ENCODE peak calls at places on chromosomes 2 and 18, in eight cellular contexts. R, Z, O, Q, T, F, W and B are unnamed samples.

GRCh38 chr18:45353530-45353929 is 261.7 kb upstream of the SLC14A2 start:
- DNase-seq in R (no peak), Z (peak), O (no peak), Q (no peak), T (no peak), F (no peak), W (peak), B (no peak)

GRCh38 chr2:174247474-174248186 is 702 bp downstream of the OLA1 start:
- DNase-seq in R (no peak), Z (peak), O (peak), Q (no peak), T (no peak), F (no peak), W (peak), B (no peak)

GRCh38 chr18:78642561-78643398 is 336.8 kb upstream of the SALL3 start:
- DNase-seq in R (no peak), Z (no peak), O (no peak), Q (no peak), T (no peak), F (no peak), W (no peak), B (no peak)

GRCh38 chr2:184067502-184067901 is 530.8 kb upstream of the ZNF804A start:
- DNase-seq in R (no peak), Z (no peak), O (no peak), Q (no peak), T (no peak), F (no peak), W (no peak), B (no peak)

GRCh38 chr18:13376298-13376840 is 157.8 kb downstream of the LDLRAD4 start:
- DNase-seq in R (no peak), Z (no peak), O (no peak), Q (no peak), T (no peak), F (no peak), W (no peak), B (no peak)

GRCh38 chr2:12721571-12722444 is 5.1 kb downstream of the TRIB2 start:
- DNase-seq in R (no peak), Z (no peak), O (no peak), Q (no peak), T (no peak), F (no peak), W (no peak), B (no peak)

GRCh38 chr2:104790100-104790811 is 63.7 kb upstream of the POU3F3 start:
- DNase-seq in R (no peak), Z (peak), O (no peak), Q (no peak), T (no peak), F (no peak), W (no peak), B (peak)

GRCh38 chr18:76673281-76674005 is 148.9 kb upstream of the ZNF236 start:
- DNase-seq in R (no peak), Z (no peak), O (no peak), Q (no peak), T (no peak), F (no peak), W (no peak), B (no peak)

GRCh38 chr2:189391201-189391600 is 50.1 kb upstream of the WDR75 start:
- DNase-seq in R (no peak), Z (no peak), O (no peak), Q (no peak), T (no peak), F (no peak), W (no peak), B (no peak)

GRCh38 chr18:22339913-22340312 is 77.8 kb downstream of the CTAGE1 start:
- DNase-seq in R (no peak), Z (no peak), O (no peak), Q (no peak), T (no peak), F (no peak), W (no peak), B (no peak)

GRCh38 chr18:57776767-57777166 is 26.3 kb downstream of the ATP8B1 start:
- DNase-seq in R (no peak), Z (no peak), O (no peak), Q (no peak), T (no peak), F (no peak), W (no peak), B (no peak)

GRCh38 chr2:237966565-237967462 is at the start of gene UBE2F:
- DNase-seq in R (peak), Z (peak), O (peak), Q (peak), T (peak), F (peak), W (peak), B (peak)

GRCh38 chr2:208255557-208256106 is 761 bp upstream of the IDH1 start:
- DNase-seq in R (no peak), Z (no peak), O (peak), Q (no peak), T (no peak), F (no peak), W (no peak), B (no peak)

GRCh38 chr2:144372484-144373195 is 147.3 kb downstream of the ZEB2 start:
- DNase-seq in R (no peak), Z (no peak), O (no peak), Q (no peak), T (no peak), F (no peak), W (no peak), B (peak)

GRCh38 chr2:98936133-98936916 is at the start of gene CRACDL:
- DNase-seq in R (peak), Z (peak), O (no peak), Q (no peak), T (no peak), F (no peak), W (no peak), B (no peak)

GRCh38 chr2:219553463-219553862 is 9.6 kb downstream of the TMEM198 start:
- DNase-seq in R (no peak), Z (no peak), O (no peak), Q (no peak), T (no peak), F (no peak), W (no peak), B (no peak)
- H3K4me3 ChIP-seq in R (no peak), Z (no peak), O (no peak), Q (peak), T (no peak), F (peak), W (no peak), B (no peak)

DNA sequence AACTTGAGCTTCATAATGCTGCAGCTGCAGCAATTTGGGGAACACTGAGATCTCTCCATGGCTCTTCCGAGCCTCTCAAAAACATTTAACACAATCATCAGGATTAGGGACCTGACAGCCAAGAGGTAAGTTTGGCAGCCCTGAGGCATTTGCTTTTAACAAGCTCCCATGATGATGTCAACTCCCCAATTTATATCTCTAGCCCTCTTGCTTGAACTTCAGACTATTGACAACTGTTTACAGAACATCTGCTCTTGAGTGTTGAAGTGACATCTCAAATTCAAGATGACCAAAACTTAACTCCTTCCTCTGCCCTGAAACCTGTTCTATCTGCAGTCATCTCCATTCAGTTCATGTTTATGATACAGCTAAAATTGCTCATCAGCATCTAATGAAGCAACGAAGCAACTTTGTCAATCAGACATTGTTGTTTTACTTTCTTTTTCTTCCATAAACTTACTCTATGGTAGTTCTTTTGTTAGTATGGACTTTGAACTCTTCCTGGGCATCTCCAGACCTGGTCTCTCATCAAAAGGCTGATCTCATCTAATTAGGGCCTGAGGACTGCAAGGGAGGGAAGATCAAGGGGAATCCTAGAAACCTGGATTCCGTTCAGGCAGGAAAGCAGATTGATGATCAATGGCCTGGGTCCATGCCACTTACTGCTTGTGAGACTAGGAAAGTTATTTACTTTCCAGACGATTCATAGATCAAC is 48.1 kb downstream of the SEMA4F start:
- DNase-seq in R (no peak), Z (no peak), O (no peak), Q (no peak), T (no peak), F (no peak), W (no peak), B (no peak)
- H3K27ac ChIP-seq in R (no peak), Z (no peak), O (no peak), Q (no peak), T (no peak), F (no peak), W (no peak), B (peak)

DNA sequence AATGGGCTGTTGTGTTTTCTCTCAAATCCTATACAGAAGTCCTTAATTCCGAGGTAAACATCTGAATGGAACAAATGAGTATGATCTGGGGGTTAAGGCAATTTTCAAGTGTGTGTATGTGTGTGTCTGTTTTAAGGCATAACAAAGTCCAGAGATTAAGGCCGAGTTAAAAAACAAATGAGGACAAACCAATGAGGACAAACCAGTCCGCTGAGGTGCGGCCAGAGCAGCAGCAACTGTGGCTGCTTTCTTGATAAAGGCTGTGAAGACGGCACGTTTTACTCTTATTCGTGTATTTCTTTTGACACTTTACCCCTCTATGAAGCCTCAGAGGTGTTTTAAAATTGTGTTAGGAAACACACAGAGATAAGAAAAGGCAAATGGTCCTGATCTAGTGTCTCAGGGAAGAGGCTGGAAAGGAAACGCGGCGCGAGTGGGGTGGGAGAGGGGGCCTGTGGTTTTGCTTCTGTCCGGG is 495 bp upstream of the GULP1 start:
- DNase-seq in R (peak), Z (peak), O (peak), Q (no peak), T (no peak), F (no peak), W (peak), B (no peak)
- H3K4me3 ChIP-seq in R (peak), Z (peak), O (peak), Q (peak), T (peak), F (peak), W (peak), B (peak)

GRCh38 chr2:232282486-232282885 is 96.1 kb upstream of the ALPP start:
- DNase-seq in R (no peak), Z (no peak), O (no peak), Q (no peak), T (no peak), F (no peak), W (no peak), B (no peak)
- H3K27ac ChIP-seq in R (no peak), Z (no peak), O (no peak), Q (no peak), T (no peak), F (no peak), W (no peak), B (no peak)

GRCh38 chr2:66445076-66445724 is 10.3 kb downstream of the MEIS1 start:
- DNase-seq in R (no peak), Z (peak), O (peak), Q (no peak), T (no peak), F (no peak), W (no peak), B (no peak)
- H3K4me3 ChIP-seq in R (peak), Z (peak), O (peak), Q (no peak), T (peak), F (peak), W (no peak), B (no peak)